ENCODE peak calls at places on chromosome 14, in seven cellular contexts. One of them, this sample, is unnamed.

GRCh38 chr14:53955671-53956426 is 776 bp downstream of the BMP4 start:
- DNase-seq in Peyer's patch: no peak
- DNase-seq in A549: peak
- DNase-seq in prostate gland: peak
- DNase-seq in suprapubic skin: peak
- DNase-seq in IMR-90: no peak
- DNase-seq in ovary: peak
- DNase-seq in this sample: no peak

GRCh38 chr14:100476012-100476822 is 111.0 kb downstream of the BEGAIN start:
- DNase-seq in Peyer's patch: no peak
- DNase-seq in A549: peak
- DNase-seq in prostate gland: no peak
- DNase-seq in suprapubic skin: no peak
- DNase-seq in IMR-90: peak
- DNase-seq in ovary: no peak
- DNase-seq in this sample: no peak

GRCh38 chr14:100783630-100784321 is 42.1 kb upstream of the MEG3 start:
- DNase-seq in Peyer's patch: no peak
- DNase-seq in A549: no peak
- DNase-seq in prostate gland: no peak
- DNase-seq in suprapubic skin: no peak
- DNase-seq in IMR-90: no peak
- DNase-seq in ovary: no peak
- DNase-seq in this sample: no peak

GRCh38 chr14:63956326-63956725 is 103.5 kb downstream of the SYNE2 start:
- DNase-seq in Peyer's patch: no peak
- DNase-seq in A549: no peak
- DNase-seq in prostate gland: no peak
- DNase-seq in suprapubic skin: no peak
- DNase-seq in IMR-90: peak
- DNase-seq in ovary: no peak
- DNase-seq in this sample: no peak

GRCh38 chr14:22481546-22481945 is 107.5 kb downstream of the DAD1 start:
- DNase-seq in Peyer's patch: no peak
- DNase-seq in A549: no peak
- DNase-seq in prostate gland: no peak
- DNase-seq in suprapubic skin: no peak
- DNase-seq in IMR-90: no peak
- DNase-seq in ovary: no peak
- DNase-seq in this sample: no peak

GRCh38 chr14:56490379-56490778 is 89.2 kb upstream of the TMEM260 start:
- DNase-seq in Peyer's patch: no peak
- DNase-seq in A549: peak
- DNase-seq in prostate gland: no peak
- DNase-seq in suprapubic skin: no peak
- DNase-seq in IMR-90: peak
- DNase-seq in ovary: no peak
- DNase-seq in this sample: no peak

GRCh38 chr14:61585598-61586538 is 109.4 kb upstream of the HIF1A start:
- DNase-seq in Peyer's patch: no peak
- DNase-seq in A549: no peak
- DNase-seq in prostate gland: no peak
- DNase-seq in suprapubic skin: no peak
- DNase-seq in IMR-90: peak
- DNase-seq in ovary: peak
- DNase-seq in this sample: peak

GRCh38 chr14:103283916-103284315 is 50.1 kb upstream of the EIF5 start:
- DNase-seq in Peyer's patch: no peak
- DNase-seq in A549: no peak
- DNase-seq in prostate gland: no peak
- DNase-seq in suprapubic skin: no peak
- DNase-seq in IMR-90: no peak
- DNase-seq in ovary: no peak
- DNase-seq in this sample: no peak

GRCh38 chr14:99247091-99247729 is 24.8 kb downstream of the BCL11B start:
- DNase-seq in Peyer's patch: no peak
- DNase-seq in A549: no peak
- DNase-seq in prostate gland: no peak
- DNase-seq in suprapubic skin: no peak
- DNase-seq in IMR-90: no peak
- DNase-seq in ovary: no peak
- DNase-seq in this sample: no peak

GRCh38 chr14:73784065-73784987 is 67.3 kb upstream of the PTGR2 start:
- DNase-seq in Peyer's patch: peak
- DNase-seq in A549: no peak
- DNase-seq in prostate gland: peak
- DNase-seq in suprapubic skin: no peak
- DNase-seq in IMR-90: peak
- DNase-seq in ovary: no peak
- DNase-seq in this sample: no peak

GRCh38 chr14:100176811-100177327 is 17.4 kb upstream of the DEGS2 start:
- DNase-seq in Peyer's patch: no peak
- DNase-seq in A549: no peak
- DNase-seq in prostate gland: no peak
- DNase-seq in suprapubic skin: no peak
- DNase-seq in IMR-90: no peak
- DNase-seq in ovary: no peak
- DNase-seq in this sample: no peak

GRCh38 chr14:66508846-66509621 is 1.1 kb downstream of the GPHN start:
- DNase-seq in Peyer's patch: peak
- DNase-seq in A549: peak
- DNase-seq in prostate gland: peak
- DNase-seq in suprapubic skin: peak
- DNase-seq in IMR-90: peak
- DNase-seq in ovary: peak
- DNase-seq in this sample: peak

GRCh38 chr14:66508547-66508845 is 549 bp downstream of the GPHN start:
- DNase-seq in Peyer's patch: no peak
- DNase-seq in A549: no peak
- DNase-seq in prostate gland: no peak
- DNase-seq in suprapubic skin: no peak
- DNase-seq in IMR-90: no peak
- DNase-seq in ovary: peak
- DNase-seq in this sample: no peak

GRCh38 chr14:66507722-66508546 is at the start of gene GPHN:
- DNase-seq in Peyer's patch: peak
- DNase-seq in A549: peak
- DNase-seq in prostate gland: peak
- DNase-seq in suprapubic skin: peak
- DNase-seq in IMR-90: peak
- DNase-seq in ovary: peak
- DNase-seq in this sample: peak

GRCh38 chr14:66511849-66512248 is 3.9 kb downstream of the GPHN start:
- DNase-seq in Peyer's patch: no peak
- DNase-seq in A549: no peak
- DNase-seq in prostate gland: no peak
- DNase-seq in suprapubic skin: no peak
- DNase-seq in IMR-90: no peak
- DNase-seq in ovary: no peak
- DNase-seq in this sample: no peak

DNA sequence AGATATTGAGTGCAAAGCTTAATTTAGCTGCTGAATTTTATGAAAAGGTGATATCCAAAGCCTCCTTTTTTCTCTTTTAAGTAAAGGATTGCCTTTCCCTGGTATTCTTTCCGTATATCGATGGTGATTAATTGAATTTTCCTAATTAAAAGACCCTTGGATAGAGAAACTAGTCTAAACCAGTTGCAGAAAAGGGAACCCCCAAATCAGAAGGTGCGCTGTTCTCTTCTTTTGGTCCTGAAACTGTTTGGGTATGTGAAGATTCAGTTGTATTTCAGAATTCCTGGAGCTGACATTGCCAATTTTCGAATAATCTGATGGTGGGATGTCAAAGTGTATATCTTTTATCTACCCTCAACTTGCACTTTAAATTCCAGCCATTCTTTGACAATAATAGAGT is 1.9 kb downstream of the GPHN start:
- DNase-seq in Peyer's patch: no peak
- DNase-seq in A549: no peak
- DNase-seq in prostate gland: no peak
- DNase-seq in suprapubic skin: no peak
- DNase-seq in IMR-90: no peak
- DNase-seq in ovary: no peak
- DNase-seq in this sample: no peak
- H3K4me3 ChIP-seq in Peyer's patch: no peak
- H3K4me3 ChIP-seq in A549: peak
- H3K4me3 ChIP-seq in prostate gland: peak
- H3K4me3 ChIP-seq in suprapubic skin: peak
- H3K4me3 ChIP-seq in IMR-90: no peak
- H3K4me3 ChIP-seq in ovary: peak
- H3K4me3 ChIP-seq in this sample: peak

GRCh38 chr14:104714066-104714465 is 10.0 kb upstream of the ADSS1 start:
- DNase-seq in Peyer's patch: no peak
- DNase-seq in A549: no peak
- DNase-seq in prostate gland: no peak
- DNase-seq in suprapubic skin: no peak
- DNase-seq in IMR-90: no peak
- DNase-seq in ovary: no peak
- DNase-seq in this sample: no peak
- TF ChIP-seq POLR2A in Peyer's patch: no peak
- TF ChIP-seq POLR2A in A549: no peak
- TF ChIP-seq POLR2A in prostate gland: no peak
- TF ChIP-seq POLR2A in suprapubic skin: no peak
- TF ChIP-seq POLR2A in IMR-90: no peak
- TF ChIP-seq POLR2A in ovary: no peak
- TF ChIP-seq POLR2A in this sample: no peak

GRCh38 chr14:91997492-91997891 is 42.4 kb downstream of the TRIP11 start:
- DNase-seq in Peyer's patch: no peak
- DNase-seq in A549: no peak
- DNase-seq in prostate gland: no peak
- DNase-seq in suprapubic skin: no peak
- DNase-seq in IMR-90: peak
- DNase-seq in ovary: no peak
- DNase-seq in this sample: no peak
- H3K27ac ChIP-seq in Peyer's patch: peak
- H3K27ac ChIP-seq in A549: no peak
- H3K27ac ChIP-seq in prostate gland: no peak
- H3K27ac ChIP-seq in suprapubic skin: no peak
- H3K27ac ChIP-seq in IMR-90: no peak
- H3K27ac ChIP-seq in ovary: no peak
- H3K27ac ChIP-seq in this sample: no peak

GRCh38 chr14:74963178-74963704 is 7.8 kb upstream of the PGF start:
- DNase-seq in Peyer's patch: no peak
- DNase-seq in A549: no peak
- DNase-seq in prostate gland: no peak
- DNase-seq in suprapubic skin: no peak
- DNase-seq in IMR-90: no peak
- DNase-seq in ovary: no peak
- DNase-seq in this sample: no peak
- H3K4me3 ChIP-seq in Peyer's patch: no peak
- H3K4me3 ChIP-seq in A549: no peak
- H3K4me3 ChIP-seq in prostate gland: no peak
- H3K4me3 ChIP-seq in suprapubic skin: no peak
- H3K4me3 ChIP-seq in IMR-90: no peak
- H3K4me3 ChIP-seq in ovary: no peak
- H3K4me3 ChIP-seq in this sample: no peak

DNA sequence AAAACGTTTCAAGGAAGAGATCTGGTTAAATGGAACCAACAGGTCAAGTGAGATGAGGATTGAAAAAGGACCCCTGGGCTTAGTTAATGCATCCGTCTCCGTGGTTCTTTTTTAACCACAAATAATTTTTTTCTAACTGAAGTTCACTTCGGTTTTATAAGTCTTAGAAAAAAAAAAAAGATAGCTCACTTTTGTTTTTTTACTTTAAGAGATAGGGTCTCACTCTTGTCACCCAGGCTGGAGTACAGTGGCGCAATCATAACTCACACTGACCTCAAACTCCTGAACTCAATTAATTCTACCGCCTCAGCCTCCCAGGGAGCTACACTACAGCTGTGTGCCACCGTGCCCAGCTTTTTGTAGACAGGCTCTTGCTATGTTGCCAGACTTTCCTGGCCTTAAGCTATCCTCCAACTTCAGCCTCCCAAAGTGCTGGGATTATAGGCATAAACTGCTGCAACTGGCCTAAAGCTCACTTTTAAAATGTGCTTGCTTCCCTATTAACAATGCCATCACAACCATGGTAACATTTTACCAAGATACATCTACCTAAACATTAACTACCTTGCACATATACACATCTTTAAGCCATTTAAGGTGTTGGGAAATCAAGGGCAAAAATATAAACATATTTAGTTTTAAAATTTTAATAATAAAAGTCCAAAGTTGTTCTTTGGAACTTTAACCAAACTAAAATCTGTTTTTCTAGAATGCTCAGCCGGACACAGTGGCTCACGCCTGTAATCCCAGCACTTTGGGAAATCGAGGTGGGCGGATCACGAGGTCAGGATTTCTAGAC is 11.6 kb downstream of the HNRNPC start:
- DNase-seq in Peyer's patch: no peak
- DNase-seq in A549: no peak
- DNase-seq in prostate gland: no peak
- DNase-seq in suprapubic skin: no peak
- DNase-seq in IMR-90: no peak
- DNase-seq in ovary: no peak
- DNase-seq in this sample: no peak
- TF ChIP-seq POLR2A in Peyer's patch: no peak
- TF ChIP-seq POLR2A in A549: no peak
- TF ChIP-seq POLR2A in prostate gland: no peak
- TF ChIP-seq POLR2A in suprapubic skin: no peak
- TF ChIP-seq POLR2A in IMR-90: no peak
- TF ChIP-seq POLR2A in ovary: no peak
- TF ChIP-seq POLR2A in this sample: no peak

GRCh38 chr14:68689426-68689825 is 103.4 kb downstream of the ZFP36L1 start:
- DNase-seq in Peyer's patch: peak
- DNase-seq in A549: no peak
- DNase-seq in prostate gland: no peak
- DNase-seq in suprapubic skin: no peak
- DNase-seq in IMR-90: no peak
- DNase-seq in ovary: no peak
- DNase-seq in this sample: no peak

GRCh38 chr14:68686724-68687123 is 106.1 kb downstream of the ZFP36L1 start:
- DNase-seq in Peyer's patch: no peak
- DNase-seq in A549: no peak
- DNase-seq in prostate gland: no peak
- DNase-seq in suprapubic skin: peak
- DNase-seq in IMR-90: no peak
- DNase-seq in ovary: peak
- DNase-seq in this sample: no peak

GRCh38 chr14:68686212-68686478 is 106.7 kb downstream of the ZFP36L1 start:
- DNase-seq in Peyer's patch: no peak
- DNase-seq in A549: no peak
- DNase-seq in prostate gland: no peak
- DNase-seq in suprapubic skin: no peak
- DNase-seq in IMR-90: no peak
- DNase-seq in ovary: no peak
- DNase-seq in this sample: no peak

GRCh38 chr14:68688872-68689371 is 103.9 kb downstream of the ZFP36L1 start:
- DNase-seq in Peyer's patch: no peak
- DNase-seq in A549: peak
- DNase-seq in prostate gland: no peak
- DNase-seq in suprapubic skin: peak
- DNase-seq in IMR-90: peak
- DNase-seq in ovary: peak
- DNase-seq in this sample: peak

DNA sequence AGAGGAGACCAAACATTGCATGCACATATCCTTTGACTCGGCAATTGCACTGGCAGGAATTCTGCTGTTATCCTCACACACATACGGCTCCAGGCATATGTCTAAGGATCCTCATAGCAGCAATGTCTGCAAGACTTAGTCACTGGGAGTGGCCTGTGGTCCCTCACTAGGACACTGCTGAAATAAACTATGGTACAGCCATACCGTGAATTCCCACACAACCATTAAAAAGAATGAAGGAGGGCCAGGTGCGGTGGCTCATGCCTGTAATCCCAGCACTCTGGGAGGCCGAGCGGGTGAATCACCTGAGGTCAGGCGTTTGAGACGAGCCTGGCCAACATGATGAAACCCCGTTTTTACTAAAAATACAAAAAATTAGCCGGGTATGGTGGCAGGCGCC is 105.1 kb downstream of the ZFP36L1 start:
- DNase-seq in Peyer's patch: no peak
- DNase-seq in A549: peak
- DNase-seq in prostate gland: no peak
- DNase-seq in suprapubic skin: peak
- DNase-seq in IMR-90: peak
- DNase-seq in ovary: no peak
- DNase-seq in this sample: no peak
- H3K27ac ChIP-seq in Peyer's patch: no peak
- H3K27ac ChIP-seq in A549: peak
- H3K27ac ChIP-seq in prostate gland: no peak
- H3K27ac ChIP-seq in suprapubic skin: no peak
- H3K27ac ChIP-seq in IMR-90: no peak
- H3K27ac ChIP-seq in ovary: no peak
- H3K27ac ChIP-seq in this sample: no peak

This sample was measured in testis.